ENCODE peak calls at places on chromosomes 4 and X, in five cellular contexts. D is PC-3, R is left ventricle myocardium inferior, T is GM23338, N is sigmoid colon. P is an unnamed sample. For H3K27me3, the result is how much of the 10 kb centered on the place peaks cover.

GRCh38 chrX:13151806-13152510 is 107.5 kb upstream of the FAM9C start:
- DNase-seq in D (no peak), R (no peak), T (no peak), N (no peak), P (no peak)

GRCh38 chr4:80365928-80366327 is 30.4 kb downstream of the CFAP299 start:
- DNase-seq in D (peak), R (no peak), T (peak), N (peak), P (peak)

GRCh38 chrX:129642641-129643040 is 12.1 kb downstream of the APLN start:
- DNase-seq in D (no peak), R (no peak), T (no peak), N (no peak), P (peak)

GRCh38 chrX:122218666-122219065 is 965.4 kb upstream of the GRIA3 start:
- DNase-seq in D (peak), R (no peak), T (no peak), N (no peak), P (peak)

GRCh38 chr4:127844605-127845116 is 36.0 kb upstream of the PLK4 start:
- DNase-seq in D (peak), R (no peak), T (no peak), N (no peak), P (peak)

GRCh38 chr4:36189511-36190226 is 54.6 kb downstream of the ARAP2 start:
- DNase-seq in D (no peak), R (no peak), T (no peak), N (no peak), P (no peak)

GRCh38 chr4:152705918-152706317 is 26.1 kb upstream of the TMEM154 start:
- DNase-seq in D (no peak), R (no peak), T (peak), N (no peak), P (no peak)

GRCh38 chrX:135384161-135384836 is 37.4 kb upstream of the SMIM10L2A start:
- DNase-seq in D (no peak), R (no peak), T (peak), N (no peak), P (no peak)

GRCh38 chrX:151174581-151175282 is 1.7 kb upstream of the GPR50 start:
- DNase-seq in D (no peak), R (no peak), T (peak), N (no peak), P (no peak)

GRCh38 chrX:115490814-115491213 is 70.2 kb upstream of the PLS3 start:
- DNase-seq in D (no peak), R (no peak), T (no peak), N (no peak), P (no peak)

GRCh38 chr4:82469776-82470345 is 39.5 kb downstream of the ENOPH1 start:
- DNase-seq in D (no peak), R (no peak), T (no peak), N (no peak), P (peak)

GRCh38 chr4:121096629-121097028 is 24.3 kb upstream of the NDNF start:
- DNase-seq in D (peak), R (no peak), T (peak), N (no peak), P (peak)

GRCh38 chr4:57053508-57053907 is 56.7 kb downstream of the IGFBP7 start:
- DNase-seq in D (no peak), R (no peak), T (no peak), N (no peak), P (peak)

GRCh38 chr4:153750197-153750817 is 9.5 kb downstream of the RNF175 start:
- DNase-seq in D (peak), R (no peak), T (peak), N (peak), P (peak)

GRCh38 chrX:26925088-26925487 is 538.1 kb downstream of the PPP4R3C start:
- DNase-seq in D (no peak), R (no peak), T (no peak), N (no peak), P (peak)

GRCh38 chr4:169116270-169116901 is 106.3 kb upstream of the CBR4 start:
- DNase-seq in D (peak), R (no peak), T (no peak), N (no peak), P (peak)

GRCh38 chrX:19860571-19860970 is 26.8 kb downstream of the SH3KBP1 start:
- DNase-seq in D (no peak), R (no peak), T (no peak), N (no peak), P (no peak)

GRCh38 chrX:80807606-80808159 is 2.0 kb downstream of the BRWD3 start:
- DNase-seq in D (no peak), R (no peak), T (no peak), N (no peak), P (peak)

GRCh38 chr4:19156786-19157185 is 1094.9 kb upstream of the SLIT2 start:
- DNase-seq in D (no peak), R (no peak), T (no peak), N (no peak), P (no peak)

GRCh38 chrX:43279341-43279808 is 376.7 kb upstream of the MAOA start:
- DNase-seq in D (no peak), R (no peak), T (no peak), N (no peak), P (no peak)

GRCh38 chr4:84852081-84852480 is 114.4 kb downstream of the WDFY3 start:
- DNase-seq in D (peak), R (no peak), T (no peak), N (no peak), P (no peak)

GRCh38 chr4:143286733-143287570 is 49.7 kb upstream of the GAB1 start:
- DNase-seq in D (peak), R (no peak), T (no peak), N (no peak), P (peak)

GRCh38 chrX:80812176-80812575 is 2.5 kb upstream of the BRWD3 start:
- DNase-seq in D (peak), R (peak), T (peak), N (no peak), P (no peak)

GRCh38 chrX:7139202-7140081 is 8.1 kb upstream of the STS start:
- DNase-seq in D (peak), R (no peak), T (no peak), N (no peak), P (peak)

GRCh38 chr4:5133933-5134594 is 82.8 kb downstream of the STK32B start:
- DNase-seq in D (peak), R (no peak), T (no peak), N (no peak), P (no peak)

GRCh38 chr4:37440519-37440900 is 196.0 kb downstream of the NWD2 start:
- DNase-seq in D (peak), R (no peak), T (no peak), N (no peak), P (peak)

GRCh38 chrX:87664381-87664780 is 146.8 kb downstream of the KLHL4 start:
- DNase-seq in D (peak), R (no peak), T (peak), N (no peak), P (peak)

GRCh38 chr4:124948976-124949597 is 236.6 kb upstream of the ANKRD50 start:
- DNase-seq in D (peak), R (no peak), T (no peak), N (no peak), P (peak)

GRCh38 chr4:110270492-110271197 is 72.2 kb upstream of the ELOVL6 start:
- DNase-seq in D (peak), R (no peak), T (no peak), N (no peak), P (peak)

GRCh38 chr4:85637778-85638177 is 162.8 kb downstream of the ARHGAP24 start:
- DNase-seq in D (no peak), R (no peak), T (no peak), N (no peak), P (no peak)

GRCh38 chr4:46889410-46889809 is 19.6 kb downstream of the COX7B2 start:
- DNase-seq in D (no peak), R (no peak), T (no peak), N (no peak), P (no peak)

GRCh38 chr4:109947457-109947856 is 34.8 kb downstream of the EGF start:
- DNase-seq in D (peak), R (no peak), T (no peak), N (no peak), P (peak)

GRCh38 chr4:7120341-7120740 is 52.5 kb upstream of the GRPEL1 start:
- DNase-seq in D (peak), R (no peak), T (peak), N (no peak), P (no peak)

GRCh38 chr4:165877291-165877690 is 4.3 kb downstream of the TLL1 start:
- DNase-seq in D (peak), R (no peak), T (no peak), N (no peak), P (no peak)

DNA sequence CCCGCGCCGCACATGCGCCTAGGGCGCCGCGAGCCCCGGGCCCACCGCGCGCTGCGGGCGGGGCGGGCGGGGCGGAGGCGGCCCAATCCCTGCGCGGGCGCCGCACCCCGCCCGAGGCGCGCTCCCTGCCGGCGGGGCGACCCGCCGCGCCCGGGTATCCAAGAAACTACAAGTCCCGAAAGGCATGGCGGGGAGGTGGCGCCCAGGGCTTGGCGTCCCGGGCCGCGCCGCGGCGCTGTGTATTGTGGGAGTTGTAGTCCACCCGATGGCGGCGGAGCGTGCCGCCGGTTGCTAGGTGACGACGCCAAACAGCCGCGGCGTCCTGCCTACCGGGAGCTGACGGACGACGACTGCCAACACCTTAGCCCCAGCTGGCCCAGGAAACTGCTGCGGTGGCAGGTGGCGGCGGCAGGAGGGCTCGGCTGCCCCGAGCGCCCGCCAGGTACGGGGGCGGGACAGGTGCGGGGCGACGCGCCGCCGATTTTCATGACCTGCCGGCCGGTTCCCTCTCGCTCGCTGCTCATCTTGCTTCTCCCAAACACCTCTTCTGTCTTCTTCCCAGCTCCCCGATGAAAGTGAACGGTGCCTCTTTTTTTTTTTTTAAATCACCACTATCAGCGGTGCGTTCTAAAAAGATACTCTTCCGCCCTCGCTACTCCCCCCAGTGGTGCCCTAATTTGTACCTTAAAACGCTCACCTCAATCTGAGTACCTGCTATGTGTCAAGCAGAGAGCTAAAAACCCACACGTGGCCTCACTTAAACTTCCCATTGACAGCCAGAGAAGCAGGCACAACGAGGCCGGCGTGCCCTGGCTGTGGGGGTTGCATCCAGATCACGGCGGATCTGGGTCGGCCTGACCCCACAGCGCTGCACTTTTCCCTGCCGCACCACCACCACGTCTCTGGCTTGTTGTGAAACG is at the start of gene CFAP99:
- DNase-seq in D (peak), R (peak), T (peak), N (peak), P (peak)
- TF ChIP-seq CTCF in D (no peak), R (peak), T (no peak), N (no peak), P (peak)

DNA sequence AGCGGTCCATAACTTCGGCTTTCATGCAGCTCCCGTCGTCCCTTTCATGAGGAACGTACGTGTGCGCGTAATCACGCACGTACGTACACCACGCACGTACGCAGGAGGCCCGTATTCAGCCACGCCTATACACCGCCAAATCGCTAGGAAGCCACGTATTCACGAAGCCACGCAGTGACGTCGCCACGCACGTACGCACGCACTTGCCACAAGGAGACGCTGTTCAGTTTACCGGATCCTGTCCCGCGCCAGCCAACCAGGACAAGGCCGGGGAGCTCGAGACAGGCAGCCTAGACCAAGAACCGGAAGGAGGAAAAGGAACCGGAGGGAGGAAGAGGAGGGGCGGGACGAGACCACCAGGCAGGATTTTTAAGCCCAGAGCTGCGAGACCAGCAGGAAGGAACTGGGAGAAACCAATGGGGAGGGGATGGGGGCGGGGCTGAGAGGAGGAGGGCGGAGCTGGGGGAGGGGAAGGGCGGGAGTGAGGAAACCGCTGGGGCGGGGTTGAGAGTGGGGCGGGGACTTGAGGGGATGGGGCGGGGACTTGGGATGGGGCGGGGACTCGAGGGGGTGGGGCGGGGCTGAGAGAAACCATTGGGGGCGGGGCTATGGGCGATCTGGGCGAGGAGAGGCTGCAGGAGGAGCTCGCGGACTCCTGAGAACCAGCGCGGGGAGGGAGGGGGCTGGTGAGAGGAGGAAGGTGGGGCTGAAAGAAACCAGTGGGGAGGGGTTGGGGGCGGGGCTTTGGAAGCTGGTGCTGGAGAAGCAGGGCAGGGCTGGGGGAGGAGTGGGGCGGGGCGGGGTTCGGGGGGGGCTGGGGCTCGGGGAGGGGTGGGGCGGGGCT is at the start of gene EOLA2:
- DNase-seq in D (peak), R (peak), T (peak), N (peak), P (peak)
- H3K27me3 ChIP-seq in D (under half), R (under half), T (under half), N (under half), P (under half)

DNA sequence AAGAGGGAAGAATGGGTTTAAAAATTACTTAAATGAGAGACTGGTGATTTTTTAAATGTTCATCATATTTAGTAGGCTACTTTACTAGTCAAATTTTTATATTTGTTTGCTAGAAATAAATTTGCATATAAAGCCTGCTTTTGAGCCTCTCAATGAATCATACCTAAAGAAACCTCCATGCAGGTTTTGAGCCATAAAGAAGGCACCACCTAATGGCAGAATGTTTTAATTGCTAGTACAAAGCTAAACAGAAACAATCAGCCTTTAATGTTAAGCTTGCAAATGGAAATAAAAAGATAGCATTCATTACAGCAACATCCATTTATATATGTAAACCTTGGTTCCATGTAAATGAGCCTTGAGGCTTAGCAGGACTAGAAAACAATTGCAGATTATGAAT is 989.7 kb downstream of the CCSER1 start:
- DNase-seq in D (peak), R (no peak), T (peak), N (no peak), P (peak)
- TF ChIP-seq CTCF in D (peak), R (peak), T (peak), N (no peak), P (peak)

DNA sequence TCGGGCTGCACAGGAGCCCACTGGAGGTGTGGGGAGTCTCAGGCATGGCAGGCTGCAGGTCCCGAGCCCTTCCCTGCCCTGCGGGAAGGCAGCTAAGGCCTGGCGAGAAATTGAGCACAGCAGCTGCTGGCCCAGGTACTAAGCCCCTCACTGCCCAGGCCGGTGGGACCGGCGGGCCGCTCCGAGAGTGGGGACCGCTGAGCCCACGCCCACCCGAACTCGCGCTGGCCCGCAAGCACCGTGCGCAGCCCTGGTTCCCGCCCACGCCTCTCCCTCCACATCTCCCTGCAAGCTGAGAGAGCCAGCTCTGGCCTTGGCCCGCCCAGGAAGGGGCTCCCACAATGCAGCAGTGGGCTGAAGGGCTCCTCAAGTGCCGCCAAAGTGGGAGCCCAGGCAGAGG is 82.0 kb upstream of the NEIL3 start:
- DNase-seq in D (no peak), R (no peak), T (no peak), N (no peak), P (no peak)
- H3K27me3 ChIP-seq in D (under half), R (under half), T (under half), N (under half), P (under half)

DNA sequence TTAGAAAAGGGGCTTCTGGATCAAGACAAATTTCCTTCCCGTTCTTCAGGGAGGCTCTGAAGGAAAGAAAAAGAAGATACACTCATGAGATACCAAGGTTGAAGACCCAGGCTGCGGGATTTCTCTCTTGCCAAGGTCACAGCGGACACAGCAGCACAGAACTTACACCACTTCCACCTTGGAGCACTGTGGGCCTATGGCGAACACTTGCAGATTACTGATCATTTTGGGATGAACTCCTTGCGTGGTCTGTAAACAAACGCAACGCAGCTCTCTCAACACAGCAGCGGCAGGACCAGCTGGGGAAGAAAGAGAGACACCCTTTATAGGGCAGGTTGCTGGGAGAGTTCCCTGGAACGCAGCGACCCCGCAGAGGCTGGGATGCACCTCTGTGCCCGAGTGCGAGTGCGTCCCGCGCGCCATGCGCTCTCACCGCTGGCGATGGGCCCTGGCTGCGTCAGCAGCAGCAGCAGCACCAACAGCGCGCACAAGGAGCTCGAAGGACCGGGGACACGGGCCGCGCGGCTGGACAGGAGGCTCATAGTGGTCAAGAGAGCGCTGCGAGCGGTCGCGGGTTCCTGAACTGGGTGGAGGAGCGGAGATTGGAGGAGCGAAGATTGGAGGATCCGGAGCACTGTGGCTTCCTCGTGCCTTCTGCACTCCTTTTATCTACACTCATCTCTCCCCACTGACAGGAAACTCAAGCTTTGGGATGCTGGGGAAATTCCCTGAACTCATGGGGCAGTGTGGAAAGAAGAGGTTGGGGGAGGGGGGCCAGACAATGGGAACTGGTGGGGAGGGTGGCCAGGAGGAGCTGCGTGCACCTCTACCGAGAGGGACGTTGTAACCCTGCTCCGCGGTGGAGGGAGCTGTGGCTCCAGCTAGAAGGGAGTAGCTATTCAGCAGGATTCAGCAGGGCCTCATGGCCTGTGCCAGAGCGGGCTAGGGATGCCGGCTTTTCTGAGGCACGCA is at the start of gene CXCL5:
- DNase-seq in D (peak), R (peak), T (peak), N (no peak), P (peak)
- TF ChIP-seq CTCF in D (no peak), R (peak), T (peak), N (no peak), P (peak)

P was measured in bronchial epithelial cell.